ENCODE peak calls at places on chromosomes 3 and 15, in seven cellular contexts. G is mesendoderm; P is A549; V is stomach; U is Jurkat, Clone E6-1; B is transverse colon; R is bronchial epithelial cell. L is an unnamed sample.

GRCh38 chr15:65833501-65834220 is 35.6 kb upstream of the RAB11A start:
- DNase-seq in B (peak), V (peak), U (no peak), G (no peak), P (no peak), R (no peak), L (no peak)

GRCh38 chr3:48931944-48932580 is 13.4 kb downstream of the ARIH2 start:
- DNase-seq in V (no peak), B (no peak), P (no peak), R (no peak), G (no peak), U (no peak), L (no peak)

GRCh38 chr3:117356296-117356695 is 646.7 kb downstream of the TUSC7 start:
- DNase-seq in B (no peak), P (no peak), U (no peak), G (peak), R (no peak), V (no peak), L (no peak)

GRCh38 chr3:10259036-10259435 is 10.8 kb downstream of the TATDN2 start:
- DNase-seq in G (no peak), V (no peak), P (no peak), B (no peak), R (no peak), U (no peak), L (no peak)

GRCh38 chr3:78665776-78666457 is 1101.9 kb downstream of the ROBO1 start:
- DNase-seq in P (no peak), R (no peak), B (no peak), V (no peak), U (no peak), G (peak), L (no peak)

GRCh38 chr3:112505907-112506306 is 6.6 kb upstream of the BTLA start:
- DNase-seq in R (no peak), P (no peak), V (no peak), U (no peak), G (no peak), B (no peak), L (no peak)

GRCh38 chr3:123880998-123881561 is 3.1 kb downstream of the MYLK start:
- DNase-seq in R (peak), G (peak), B (no peak), P (peak), V (no peak), U (peak), L (peak)

GRCh38 chr3:8538904-8539303 is 37.3 kb downstream of the LMCD1 start:
- DNase-seq in U (no peak), G (no peak), P (no peak), B (no peak), V (no peak), R (no peak), L (peak)

GRCh38 chr3:45948409-45948808 is 5.1 kb downstream of the CXCR6 start:
- DNase-seq in V (no peak), B (no peak), G (no peak), U (no peak), P (no peak), R (no peak), L (no peak)

DNA sequence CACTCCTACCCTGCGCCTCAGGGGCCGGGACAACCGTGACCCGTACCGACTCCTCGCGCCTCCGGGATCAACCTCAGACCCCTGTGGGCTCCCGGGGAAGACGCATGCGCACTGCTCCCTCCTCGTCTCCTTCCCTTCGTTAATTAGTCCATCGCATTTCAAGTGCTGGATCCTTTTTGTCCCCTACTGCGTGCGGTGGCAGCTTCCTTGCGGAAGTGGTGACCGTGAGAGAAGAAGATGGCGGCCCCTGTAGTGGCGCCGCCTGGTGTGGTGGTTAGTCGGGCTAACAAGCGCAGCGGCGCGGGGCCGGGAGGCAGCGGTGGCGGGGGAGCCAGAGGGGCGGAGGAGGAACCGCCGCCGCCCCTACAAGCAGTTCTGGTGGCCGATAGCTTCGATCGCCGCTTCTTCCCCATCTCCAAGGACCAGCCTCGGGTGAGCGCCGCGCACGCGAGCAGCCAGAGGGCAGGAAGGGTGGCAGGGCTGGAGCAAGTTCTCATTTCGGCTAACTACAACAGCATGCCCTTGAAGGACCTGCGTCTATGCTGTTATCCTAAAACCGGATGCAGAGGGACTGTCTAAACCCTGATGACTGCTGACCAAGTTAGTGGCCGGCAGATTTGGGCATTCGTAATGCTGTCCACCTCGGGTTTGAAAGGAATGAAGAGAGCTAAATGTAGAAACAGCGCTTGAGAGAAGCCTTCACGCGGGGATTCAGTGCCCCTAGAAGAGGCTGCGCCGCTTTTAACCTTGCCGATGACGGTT is at the start of gene EIF2B5:
- DNase-seq in G (peak), V (peak), U (peak), P (peak), B (peak), R (peak), L (peak)
- H3K4me3 ChIP-seq in G (peak), V (peak), U (peak), P (peak), B (peak), R (peak), L (peak)

DNA sequence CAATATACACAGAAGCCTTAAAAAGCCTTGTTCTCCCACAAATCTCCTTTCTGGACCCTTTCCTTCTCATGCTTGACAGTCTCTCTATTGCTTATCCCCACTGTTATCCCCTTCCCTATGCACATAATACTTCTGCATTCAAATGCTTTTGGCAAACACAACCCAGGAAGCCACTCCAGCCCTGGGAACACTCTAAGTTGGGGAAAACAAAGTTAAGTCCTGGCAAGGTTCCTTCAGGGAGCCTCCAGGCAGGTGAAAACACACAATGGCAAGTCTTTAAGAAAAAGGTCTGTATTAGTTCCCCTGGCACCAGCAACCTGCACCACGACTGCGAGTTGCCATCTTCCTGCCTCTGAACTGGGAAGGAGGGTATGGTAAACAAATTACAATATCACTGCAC is 19.7 kb upstream of the GANC start:
- DNase-seq in P (no peak), G (no peak), V (no peak), B (no peak), R (no peak), U (no peak), L (no peak)
- H3K4me3 ChIP-seq in P (no peak), G (no peak), V (no peak), B (no peak), R (no peak), U (no peak), L (no peak)

GRCh38 chr15:75821946-75822345 is 21.3 kb upstream of the UBE2Q2 start:
- DNase-seq in P (no peak), U (no peak), V (no peak), B (no peak), R (peak), G (no peak), L (no peak)

GRCh38 chr15:75815811-75816719 is 27.2 kb upstream of the UBE2Q2 start:
- DNase-seq in R (peak), G (no peak), V (no peak), B (no peak), U (no peak), P (no peak), L (no peak)

GRCh38 chr15:75814794-75815193 is 28.5 kb upstream of the UBE2Q2 start:
- DNase-seq in U (no peak), G (no peak), B (no peak), R (no peak), V (no peak), P (no peak), L (no peak)

GRCh38 chr15:75820206-75820605 is 23.0 kb upstream of the UBE2Q2 start:
- DNase-seq in U (no peak), R (no peak), B (no peak), G (no peak), P (no peak), V (no peak), L (no peak)

DNA sequence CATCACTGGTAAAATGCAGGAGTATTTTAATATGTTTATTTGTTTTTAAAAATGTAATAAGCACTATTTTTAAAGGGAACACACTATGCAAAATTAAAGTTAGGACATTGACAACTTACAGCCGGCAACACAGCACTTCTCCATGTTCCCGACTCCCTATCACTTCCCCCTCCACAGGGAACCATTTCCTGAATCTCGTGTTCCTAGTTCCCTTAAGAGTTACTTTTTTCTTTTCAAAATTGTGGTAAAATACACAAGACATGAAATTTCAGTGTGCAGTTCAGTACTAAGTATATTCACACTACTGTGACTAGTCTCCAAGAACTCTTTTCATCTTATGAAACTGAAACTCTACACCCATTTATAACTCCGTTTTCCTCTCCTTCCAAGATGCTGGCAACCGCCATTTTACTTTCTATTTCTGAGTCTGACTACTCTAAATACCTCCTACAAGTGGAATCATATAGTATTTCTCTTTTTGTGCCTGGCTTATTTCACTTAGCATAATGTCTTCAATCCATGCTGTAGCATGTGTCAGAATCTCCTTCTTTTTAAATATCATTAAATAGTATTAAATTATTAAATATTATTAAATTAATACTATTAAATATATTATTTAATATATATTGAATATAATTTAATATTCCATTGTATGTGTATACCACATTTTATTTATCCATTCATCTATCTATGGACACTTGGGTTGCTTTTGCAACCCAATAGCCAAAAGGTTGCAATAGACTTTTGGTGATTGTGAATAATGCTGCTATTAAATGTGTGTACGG is 25.9 kb upstream of the UBE2Q2 start:
- DNase-seq in G (no peak), P (peak), R (no peak), U (no peak), B (no peak), V (no peak), L (peak)
- H3K4me3 ChIP-seq in G (no peak), P (peak), R (no peak), U (no peak), B (no peak), V (peak), L (no peak)

DNA sequence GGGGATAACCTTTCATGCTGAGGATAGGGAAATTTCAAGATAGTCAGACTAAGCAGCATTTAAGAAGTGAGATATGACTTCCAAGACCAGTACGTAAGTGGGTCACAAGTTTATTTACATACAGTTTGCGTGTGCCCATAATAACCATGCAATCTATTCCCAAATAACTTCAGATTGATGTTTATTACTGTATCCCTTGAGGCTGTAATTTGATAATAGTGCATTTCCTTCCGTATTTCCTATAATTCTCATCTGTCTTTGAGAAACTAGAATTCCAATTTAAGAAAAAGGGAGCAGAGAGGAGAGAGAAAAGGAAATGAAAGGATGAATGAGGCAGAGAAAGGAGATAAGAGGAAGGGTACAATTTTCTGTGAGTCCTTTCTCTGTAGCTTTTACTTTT is 1073.1 kb downstream of the EPHA3 start:
- DNase-seq in B (no peak), P (no peak), V (no peak), R (no peak), U (no peak), G (no peak), L (no peak)
- H3K4me3 ChIP-seq in B (no peak), P (no peak), V (no peak), R (no peak), U (no peak), G (no peak), L (no peak)

GRCh38 chr3:52495777-52496602 is 852 bp downstream of the STAB1 start:
- DNase-seq in P (no peak), R (peak), U (no peak), G (no peak), V (no peak), B (no peak), L (no peak)
- H3K4me3 ChIP-seq in P (no peak), R (no peak), U (no peak), G (no peak), V (peak), B (peak), L (no peak)

L was measured in cardiac muscle cell.